ENCODE peak calls at places on chromosome 13, in four cellular contexts. V is GM12878, C is H1, R is NT2/D1. S is an unnamed sample.

GRCh38 chr13:59621791-59622190 is 541.9 kb downstream of the DIAPH3 start:
- DNase-seq in V (no peak), C (no peak), R (no peak), S (no peak)

GRCh38 chr13:39765801-39766463 is 110.5 kb downstream of the COG6 start:
- DNase-seq in V (no peak), R (no peak), C (no peak), S (no peak)

GRCh38 chr13:113907637-113908617 is 44.1 kb upstream of the GAS6 start:
- DNase-seq in C (no peak), V (no peak), R (no peak), S (no peak)

GRCh38 chr13:66343224-66343828 is 886.8 kb downstream of the PCDH9 start:
- DNase-seq in R (no peak), V (no peak), C (no peak), S (no peak)

GRCh38 chr13:101065314-101065713 is 351.0 kb downstream of the NALCN start:
- DNase-seq in V (no peak), C (no peak), R (no peak), S (no peak)

GRCh38 chr13:113928701-113929627 is 44.9 kb downstream of the C13orf46 start:
- DNase-seq in R (no peak), V (no peak), C (no peak), S (no peak)

GRCh38 chr13:41579168-41579567 is 121.8 kb downstream of the RGCC start:
- DNase-seq in C (no peak), R (no peak), V (no peak), S (no peak)

GRCh38 chr13:110290811-110291210 is 16.1 kb downstream of the COL4A1 start:
- DNase-seq in V (no peak), C (no peak), R (no peak), S (no peak)

GRCh38 chr13:19586904-19587634 is 25.7 kb upstream of the TPTE2 start:
- DNase-seq in V (peak), C (no peak), R (no peak), S (peak)

GRCh38 chr13:83333614-83334388 is 548.5 kb downstream of the SLITRK1 start:
- DNase-seq in C (no peak), V (no peak), R (no peak), S (no peak)

GRCh38 chr13:93875527-93875926 is 604.0 kb downstream of the DCT start:
- DNase-seq in R (no peak), C (no peak), V (no peak), S (no peak)

GRCh38 chr13:60078226-60078625 is 85.5 kb downstream of the DIAPH3 start:
- DNase-seq in R (no peak), V (no peak), C (no peak), S (no peak)

GRCh38 chr13:24181991-24182702 is 21.6 kb downstream of the SPATA13 start:
- DNase-seq in C (no peak), V (no peak), R (no peak), S (peak)

GRCh38 chr13:76764916-76765315 is 121.3 kb downstream of the KCTD12 start:
- DNase-seq in V (no peak), R (no peak), C (no peak), S (no peak)

GRCh38 chr13:43293986-43294880 is 270.8 kb downstream of the DNAJC15 start:
- DNase-seq in V (no peak), C (no peak), R (no peak), S (no peak)

GRCh38 chr13:40985596-40986327 is 33.4 kb downstream of the ELF1 start:
- DNase-seq in V (no peak), C (no peak), R (no peak), S (no peak)

GRCh38 chr13:98784666-98785065 is 32.2 kb upstream of the SLC15A1 start:
- DNase-seq in C (no peak), R (no peak), V (no peak), S (no peak)

GRCh38 chr13:39226359-39226758 is 188.1 kb downstream of the NHLRC3 start:
- DNase-seq in R (no peak), C (no peak), V (no peak), S (no peak)

GRCh38 chr13:26695360-26695705 is 65.3 kb downstream of the GPR12 start:
- DNase-seq in C (no peak), R (no peak), V (no peak), S (no peak)

GRCh38 chr13:44364601-44365000 is 9.0 kb upstream of the SERP2 start:
- DNase-seq in C (no peak), V (no peak), R (no peak), S (peak)

GRCh38 chr13:43937839-43938238 is 58.1 kb downstream of the LACC1 start:
- DNase-seq in V (no peak), R (no peak), C (no peak), S (no peak)

GRCh38 chr13:55219538-55219937 is 1921.2 kb upstream of the PRR20A start:
- DNase-seq in V (no peak), R (no peak), C (no peak), S (no peak)

GRCh38 chr13:52850396-52851152 is 2.1 kb upstream of the PCDH8 start:
- DNase-seq in V (no peak), R (peak), C (peak), S (peak)

GRCh38 chr13:93450226-93450625 is 223.6 kb downstream of the GPC6 start:
- DNase-seq in R (no peak), V (no peak), C (no peak), S (no peak)

GRCh38 chr13:76943646-76944045 is 4.7 kb upstream of the ACOD1 start:
- DNase-seq in R (no peak), C (no peak), V (no peak), S (no peak)

GRCh38 chr13:26584713-26585112 is 27.2 kb downstream of the WASF3 start:
- DNase-seq in R (no peak), V (no peak), C (no peak), S (no peak)

GRCh38 chr13:82506805-82507404 is 1375.4 kb downstream of the SLITRK1 start:
- DNase-seq in C (no peak), V (no peak), R (no peak), S (peak)

GRCh38 chr13:38008636-38009035 is 139.1 kb upstream of the TRPC4 start:
- DNase-seq in C (no peak), V (no peak), R (no peak), S (no peak)

GRCh38 chr13:28286263-28286662 is 147.9 kb downstream of the PAN3 start:
- DNase-seq in C (no peak), R (no peak), V (peak), S (no peak)

GRCh38 chr13:29771247-29771646 is 79.2 kb downstream of the UBL3 start:
- DNase-seq in V (no peak), R (no peak), C (no peak), S (peak)

GRCh38 chr13:26678796-26679195 is 81.8 kb downstream of the GPR12 start:
- DNase-seq in R (no peak), V (no peak), C (no peak), S (no peak)

GRCh38 chr13:49806126-49806536 is 13.6 kb upstream of the KPNA3 start:
- DNase-seq in R (no peak), V (no peak), C (no peak), S (peak)

DNA sequence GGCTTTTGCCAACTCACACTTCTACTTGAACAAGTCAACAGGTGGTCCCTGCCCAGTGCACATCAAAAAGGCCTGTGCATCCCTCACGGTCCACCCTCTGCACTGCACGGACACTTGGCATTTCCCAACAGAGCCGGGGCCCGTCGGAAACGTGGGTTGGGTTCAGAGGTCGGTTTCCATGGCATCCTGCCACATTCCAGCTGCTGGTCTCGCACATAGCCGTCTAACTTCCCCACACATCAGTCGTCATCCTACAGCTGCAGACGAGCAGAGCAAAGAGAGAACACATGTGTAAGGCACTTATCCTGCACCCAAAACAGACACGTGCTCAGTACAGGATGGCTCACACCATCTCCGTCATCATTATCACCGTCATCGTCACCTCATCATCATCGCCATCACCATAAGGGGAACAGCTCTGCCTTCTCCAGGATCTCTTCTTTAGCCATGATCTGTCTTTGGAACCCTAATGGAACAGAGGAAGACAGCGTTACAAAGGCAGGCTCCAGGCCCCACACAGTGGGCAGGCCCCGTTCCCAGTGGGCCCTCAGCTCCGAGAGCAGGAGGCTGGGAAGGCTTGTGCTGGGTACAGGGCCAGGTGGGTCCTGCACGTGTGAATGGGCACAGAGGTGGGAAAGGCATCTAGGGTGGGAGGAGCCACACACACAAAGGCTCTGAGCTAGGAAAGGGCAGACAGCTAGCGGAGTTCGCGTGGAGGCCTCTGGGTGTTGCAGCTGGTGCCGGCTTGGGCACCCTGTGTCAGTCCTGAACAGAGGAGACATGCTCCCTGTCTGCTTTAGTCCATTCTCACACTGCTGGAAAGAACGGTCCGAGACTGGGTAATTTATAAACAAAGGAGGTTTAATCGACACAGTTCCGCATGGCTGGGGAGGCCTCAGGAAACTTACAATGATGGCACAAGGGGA is 170.8 kb upstream of the SOX1 start:
- DNase-seq in R (no peak), V (no peak), C (peak), S (no peak)
- TF ChIP-seq ZNF274 in R (no peak), V (no peak), C (no peak), S (no peak)

GRCh38 chr13:63409791-63410351 is 1994.2 kb upstream of the PCDH20 start:
- DNase-seq in R (no peak), V (no peak), C (no peak), S (no peak)
- H3K9ac ChIP-seq in R (no peak), V (no peak), C (no peak), S (no peak)

GRCh38 chr13:78160793-78161192 is 242.2 kb upstream of the EDNRB start:
- DNase-seq in R (no peak), V (no peak), C (no peak), S (no peak)
- TF ChIP-seq ZNF274 in R (no peak), V (no peak), C (no peak), S (no peak)

DNA sequence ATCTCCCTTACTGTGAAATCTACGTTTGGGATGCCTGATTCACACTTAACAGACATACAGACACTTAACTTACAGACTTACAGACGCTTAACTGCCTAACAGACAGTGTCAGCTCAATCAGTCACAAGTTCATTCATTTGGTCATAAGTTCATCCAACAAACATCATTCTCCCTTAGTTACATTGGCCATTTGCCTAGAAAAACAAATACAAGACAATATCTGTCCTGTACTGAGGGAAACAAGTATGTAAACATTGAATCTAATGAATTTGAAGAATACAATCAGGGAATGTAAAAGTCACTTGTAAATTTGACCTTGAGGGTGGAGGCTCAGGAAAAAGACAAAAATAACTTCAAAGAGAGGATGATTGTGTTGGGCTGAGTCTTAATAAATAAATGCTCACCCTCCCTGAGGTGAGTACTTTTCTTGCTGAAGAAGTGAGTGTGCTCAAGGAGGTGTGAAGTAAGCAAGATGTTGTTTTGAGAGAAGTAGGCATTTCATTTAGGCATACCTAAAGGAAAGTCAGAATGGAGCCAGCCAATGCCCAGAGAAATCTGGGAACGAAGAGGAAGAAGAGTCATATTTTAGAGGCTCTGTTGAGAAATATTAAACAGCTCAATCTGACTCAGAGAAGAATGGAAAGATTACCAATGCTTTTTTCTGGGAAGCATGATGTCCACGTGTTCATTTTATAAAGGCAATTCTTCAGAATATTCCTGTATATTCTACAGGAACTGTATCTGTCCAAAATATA is 958.4 kb upstream of the SLC10A2 start:
- DNase-seq in R (no peak), C (no peak), V (no peak), S (no peak)
- H3K9ac ChIP-seq in R (no peak), C (no peak), V (no peak), S (no peak)

GRCh38 chr13:21014139-21014665 is 47.2 kb downstream of the LATS2 start:
- DNase-seq in R (no peak), V (no peak), C (no peak), S (no peak)
- TF ChIP-seq ZNF274 in R (no peak), V (no peak), C (no peak), S (no peak)

DNA sequence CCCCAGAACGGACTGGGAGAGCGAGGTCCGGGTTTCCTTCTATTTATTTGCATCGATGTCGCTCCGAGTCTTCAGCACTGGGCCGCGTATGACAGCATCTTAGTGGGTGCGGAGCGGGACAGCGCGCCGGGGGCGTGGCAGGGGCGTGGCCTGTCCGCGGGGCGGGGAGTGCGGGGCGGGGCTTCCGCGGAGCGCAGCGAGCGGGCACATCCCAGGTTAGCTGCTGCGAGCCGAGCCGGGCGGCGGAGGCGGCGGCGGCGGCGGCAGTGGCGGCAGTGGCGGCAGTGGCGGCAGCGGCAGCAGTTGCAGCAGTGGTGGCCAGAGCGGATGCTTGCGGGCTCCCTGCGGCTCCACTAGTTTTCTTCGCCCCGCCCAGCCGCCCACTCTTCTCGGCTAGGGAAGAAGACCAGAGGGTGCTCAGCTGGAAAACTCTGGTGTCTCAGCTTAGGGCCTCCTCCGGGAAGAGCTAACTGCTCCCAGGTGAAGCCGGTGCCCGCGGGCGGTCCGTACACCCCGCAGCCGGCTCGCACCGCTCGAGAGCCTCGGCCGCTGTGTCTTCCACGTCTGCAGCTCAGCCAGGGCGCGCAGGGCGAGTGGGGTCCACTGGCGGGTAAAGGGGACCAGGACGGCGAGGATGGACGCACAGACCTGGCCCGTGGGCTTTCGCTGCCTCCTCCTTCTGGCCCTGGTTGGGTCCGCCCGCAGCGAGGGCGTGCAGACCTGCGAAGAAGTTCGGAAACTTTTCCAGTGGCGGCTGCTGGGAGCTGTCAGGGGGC is at the start of gene GPC5:
- DNase-seq in R (peak), C (peak), V (no peak), S (peak)
- H3K9ac ChIP-seq in R (peak), C (no peak), V (peak), S (no peak)

DNA sequence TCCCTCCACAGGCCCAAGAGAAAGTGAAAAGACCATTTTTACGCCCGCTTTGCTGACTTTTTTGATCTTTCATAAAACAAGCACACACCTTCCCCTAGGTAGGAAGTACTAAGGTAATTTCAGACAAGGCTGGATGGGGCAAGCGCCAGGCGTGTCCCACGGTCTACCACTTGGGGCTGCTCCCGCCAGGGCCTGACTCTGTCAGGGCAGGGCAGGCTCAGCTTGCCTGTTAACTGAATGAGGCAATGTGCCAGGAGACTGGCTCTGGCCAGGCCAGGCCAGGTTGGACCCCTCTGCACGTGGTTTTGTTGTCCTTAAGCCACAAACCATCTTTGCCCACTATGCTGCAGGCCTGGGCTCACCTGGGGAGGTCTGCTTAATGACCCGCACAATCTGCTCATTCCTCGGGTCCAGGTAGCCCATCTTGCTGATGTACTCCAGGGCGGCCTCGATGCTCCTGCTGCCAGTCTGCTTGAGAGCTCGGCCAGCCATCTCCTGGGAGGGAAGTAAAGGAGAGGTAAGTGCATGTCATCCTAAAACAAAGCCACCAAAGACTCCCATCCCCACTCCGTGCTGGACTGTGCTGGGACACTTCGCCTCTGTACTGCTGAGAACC is 70.4 kb downstream of the LATS2 start:
- DNase-seq in C (no peak), V (no peak), R (no peak), S (no peak)
- TF ChIP-seq ZNF274 in C (no peak), V (no peak), R (no peak), S (no peak)

DNA sequence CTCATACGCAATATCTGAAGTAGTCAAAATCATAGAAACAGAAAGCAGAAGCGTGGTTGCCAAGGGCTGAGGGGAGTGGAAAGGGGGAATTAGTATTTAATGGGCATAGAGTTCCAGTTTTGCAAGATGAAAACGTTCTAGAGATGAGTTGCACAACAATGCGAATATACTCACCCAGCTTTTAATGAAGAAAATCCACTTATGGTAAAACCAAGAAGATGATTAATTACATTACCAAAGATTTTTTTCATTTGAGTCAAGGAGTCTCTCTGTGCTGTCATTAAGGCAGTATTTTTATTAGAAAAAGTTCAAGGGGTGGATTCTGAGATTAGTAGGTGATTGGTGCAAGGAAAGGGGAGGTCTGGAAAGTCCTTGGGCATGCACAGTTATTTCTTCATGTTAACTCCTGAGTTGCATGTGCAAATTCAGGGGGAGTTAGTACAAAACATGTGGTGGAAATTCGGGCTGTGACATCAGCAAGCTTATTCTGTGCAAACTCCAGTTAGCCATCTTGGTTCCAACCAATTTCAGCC is 6.9 kb upstream of the CBY2 start:
- DNase-seq in R (no peak), C (no peak), V (peak), S (no peak)
- H3K9ac ChIP-seq in R (no peak), C (no peak), V (peak), S (no peak)

GRCh38 chr13:88627071-88627470 is 955.9 kb downstream of the SLITRK5 start:
- DNase-seq in R (no peak), C (no peak), V (no peak), S (no peak)

GRCh38 chr13:88617176-88617575 is 946.0 kb downstream of the SLITRK5 start:
- DNase-seq in R (no peak), C (no peak), V (no peak), S (no peak)

GRCh38 chr13:88623150-88623549 is 952.0 kb downstream of the SLITRK5 start:
- DNase-seq in V (no peak), C (no peak), R (no peak), S (no peak)

DNA sequence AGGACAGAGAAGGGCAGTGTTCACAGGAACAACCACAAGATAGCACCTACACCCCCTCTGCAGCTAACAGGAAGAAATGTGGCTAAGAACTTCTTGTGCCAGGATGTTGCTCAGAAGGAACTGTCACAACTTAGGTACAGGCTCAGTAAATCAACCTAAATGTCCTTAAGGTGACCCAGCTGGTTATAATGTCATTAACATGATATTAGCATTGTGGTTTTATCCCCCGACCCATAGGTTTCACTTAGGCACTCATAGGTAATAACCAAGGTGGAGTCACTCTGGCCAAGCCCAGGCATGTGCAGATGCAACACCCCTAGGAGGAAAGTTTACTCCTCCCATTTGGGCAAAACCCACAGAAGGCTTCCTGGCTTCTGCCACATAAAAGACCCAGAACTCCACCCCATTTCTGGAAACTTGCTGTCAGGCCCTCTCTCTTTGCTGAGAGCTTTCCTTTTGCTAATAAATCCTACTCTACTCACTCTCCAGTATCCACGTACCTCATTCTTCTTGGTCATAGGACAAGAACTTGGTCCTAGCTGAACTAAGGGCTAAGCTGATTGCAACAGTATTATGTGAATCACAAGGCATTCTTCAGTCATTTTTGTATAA is 951.3 kb downstream of the SLITRK5 start:
- DNase-seq in C (no peak), R (no peak), V (no peak), S (no peak)
- TF ChIP-seq ZNF274 in C (no peak), R (no peak), V (no peak), S (no peak)

GRCh38 chr13:31910633-31911032 is 120.9 kb upstream of the FRY start:
- DNase-seq in C (no peak), V (no peak), R (no peak), S (no peak)
- H3K9ac ChIP-seq in C (no peak), V (no peak), R (no peak), S (no peak)